ENCODE peak calls at places on chromosomes 11 and 22, in nine cellular contexts. One of them, this sample, is unnamed.

GRCh38 chr11:62857541-62857982 is 18.2 kb upstream of the WDR74 start:
- DNase-seq in dorsolateral prefrontal cortex: no peak
- DNase-seq in H9: no peak
- DNase-seq in spleen: no peak
- DNase-seq in HL-60: no peak
- DNase-seq in transverse colon: no peak
- DNase-seq in pancreas: no peak
- DNase-seq in SK-N-SH: no peak
- DNase-seq in colonic mucosa: peak; percentile 21
- DNase-seq in this sample: no peak

GRCh38 chr11:44349328-44349727 is 39.4 kb upstream of the ALX4 start:
- DNase-seq in dorsolateral prefrontal cortex: no peak
- DNase-seq in H9: no peak
- DNase-seq in spleen: no peak
- DNase-seq in HL-60: no peak
- DNase-seq in transverse colon: no peak
- DNase-seq in pancreas: no peak
- DNase-seq in SK-N-SH: no peak
- DNase-seq in colonic mucosa: no peak
- DNase-seq in this sample: no peak

GRCh38 chr11:12682730-12683500 is 8.7 kb downstream of the TEAD1 start:
- DNase-seq in dorsolateral prefrontal cortex: no peak
- DNase-seq in H9: no peak
- DNase-seq in spleen: no peak
- DNase-seq in HL-60: no peak
- DNase-seq in transverse colon: no peak
- DNase-seq in pancreas: no peak
- DNase-seq in SK-N-SH: no peak
- DNase-seq in colonic mucosa: no peak
- DNase-seq in this sample: no peak

GRCh38 chr11:63908631-63909491 is 8.1 kb downstream of the RCOR2 start:
- DNase-seq in dorsolateral prefrontal cortex: no peak
- DNase-seq in H9: no peak
- DNase-seq in spleen: no peak
- DNase-seq in HL-60: no peak
- DNase-seq in transverse colon: no peak
- DNase-seq in pancreas: no peak
- DNase-seq in SK-N-SH: no peak
- DNase-seq in colonic mucosa: no peak
- DNase-seq in this sample: no peak

GRCh38 chr11:119797137-119797611 is 68.2 kb upstream of the NECTIN1 start:
- DNase-seq in dorsolateral prefrontal cortex: no peak
- DNase-seq in H9: no peak
- DNase-seq in spleen: peak; percentile 45
- DNase-seq in HL-60: no peak
- DNase-seq in transverse colon: no peak
- DNase-seq in pancreas: peak; percentile 29
- DNase-seq in SK-N-SH: no peak
- DNase-seq in colonic mucosa: no peak
- DNase-seq in this sample: no peak

GRCh38 chr11:82871646-82872045 is 28.6 kb downstream of the PRCP start:
- DNase-seq in dorsolateral prefrontal cortex: no peak
- DNase-seq in H9: no peak
- DNase-seq in spleen: no peak
- DNase-seq in HL-60: no peak
- DNase-seq in transverse colon: no peak
- DNase-seq in pancreas: no peak
- DNase-seq in SK-N-SH: no peak
- DNase-seq in colonic mucosa: no peak
- DNase-seq in this sample: no peak

GRCh38 chr11:35654711-35655110 is 7.9 kb upstream of the TRIM44 start:
- DNase-seq in dorsolateral prefrontal cortex: no peak
- DNase-seq in H9: no peak
- DNase-seq in spleen: no peak
- DNase-seq in HL-60: no peak
- DNase-seq in transverse colon: no peak
- DNase-seq in pancreas: no peak
- DNase-seq in SK-N-SH: no peak
- DNase-seq in colonic mucosa: no peak
- DNase-seq in this sample: no peak

GRCh38 chr11:68855205-68855978 is 13.7 kb upstream of the CPT1A start:
- DNase-seq in dorsolateral prefrontal cortex: no peak
- DNase-seq in H9: peak; percentile 72
- DNase-seq in spleen: peak; percentile 90
- DNase-seq in HL-60: peak; percentile 72
- DNase-seq in transverse colon: peak; percentile 41
- DNase-seq in pancreas: peak; percentile 81
- DNase-seq in SK-N-SH: peak; percentile 75
- DNase-seq in colonic mucosa: peak; percentile 58
- DNase-seq in this sample: peak; percentile 34

GRCh38 chr22:44710474-44711235 is 8.7 kb downstream of the PRR5 start:
- DNase-seq in dorsolateral prefrontal cortex: no peak
- DNase-seq in H9: no peak
- DNase-seq in spleen: peak; percentile 80
- DNase-seq in HL-60: no peak
- DNase-seq in transverse colon: peak; percentile 82
- DNase-seq in pancreas: no peak
- DNase-seq in SK-N-SH: no peak
- DNase-seq in colonic mucosa: peak; percentile 92
- DNase-seq in this sample: peak; percentile 42

GRCh38 chr11:60396790-60397189 is 531 bp downstream of the MS4A14 start:
- DNase-seq in dorsolateral prefrontal cortex: no peak
- DNase-seq in H9: no peak
- DNase-seq in spleen: no peak
- DNase-seq in HL-60: peak; percentile 68
- DNase-seq in transverse colon: no peak
- DNase-seq in pancreas: no peak
- DNase-seq in SK-N-SH: no peak
- DNase-seq in colonic mucosa: no peak
- DNase-seq in this sample: peak; percentile 59

DNA sequence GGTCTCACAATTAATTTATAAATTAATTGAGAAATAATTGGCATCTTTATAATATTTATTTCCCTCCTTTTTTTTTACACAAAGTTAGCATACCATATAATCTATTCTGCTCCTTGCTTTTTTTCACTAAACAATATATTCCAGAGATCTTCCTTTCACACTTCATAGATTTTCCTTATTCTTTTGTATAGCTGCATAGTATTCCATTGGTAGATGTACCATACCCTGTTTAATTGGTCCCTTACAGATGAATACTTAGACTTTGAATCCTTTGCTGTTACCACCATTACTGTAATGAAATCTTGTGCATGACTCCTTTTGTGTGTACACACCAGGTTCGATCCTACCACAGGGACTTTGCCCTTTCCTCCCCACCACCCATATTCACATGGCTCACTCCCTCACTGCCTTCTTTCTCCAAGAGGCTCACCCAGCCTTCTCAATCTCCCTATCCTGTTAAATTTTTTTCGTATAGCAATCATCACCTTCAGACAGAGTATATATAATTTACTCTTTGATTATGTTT is 48.9 kb downstream of the RBX1 start:
- DNase-seq in dorsolateral prefrontal cortex: no peak
- DNase-seq in H9: no peak
- DNase-seq in spleen: no peak
- DNase-seq in HL-60: no peak
- DNase-seq in transverse colon: no peak
- DNase-seq in pancreas: no peak
- DNase-seq in SK-N-SH: no peak
- DNase-seq in colonic mucosa: no peak
- DNase-seq in this sample: no peak
- TF ChIP-seq CTCF in dorsolateral prefrontal cortex: no peak
- TF ChIP-seq CTCF in H9: no peak
- TF ChIP-seq CTCF in spleen: no peak
- TF ChIP-seq CTCF in HL-60: no peak
- TF ChIP-seq CTCF in transverse colon: no peak
- TF ChIP-seq CTCF in pancreas: no peak
- TF ChIP-seq CTCF in SK-N-SH: no peak
- TF ChIP-seq CTCF in colonic mucosa: no peak
- TF ChIP-seq CTCF in this sample: no peak

GRCh38 chr11:115481528-115481927 is 22.7 kb downstream of the CADM1 start:
- DNase-seq in dorsolateral prefrontal cortex: no peak
- DNase-seq in H9: no peak
- DNase-seq in spleen: no peak
- DNase-seq in HL-60: no peak
- DNase-seq in transverse colon: no peak
- DNase-seq in pancreas: no peak
- DNase-seq in SK-N-SH: no peak
- DNase-seq in colonic mucosa: no peak
- DNase-seq in this sample: no peak
- H3K27me3 ChIP-seq in dorsolateral prefrontal cortex: no peaks in the 10 kb centered on the region
- H3K27me3 ChIP-seq in H9: peaks cover 2% of the 10 kb centered on the region
- H3K27me3 ChIP-seq in spleen: no peaks in the 10 kb centered on the region
- H3K27me3 ChIP-seq in HL-60: peaks cover 9% of the 10 kb centered on the region
- H3K27me3 ChIP-seq in transverse colon: peaks cover 7% of the 10 kb centered on the region
- H3K27me3 ChIP-seq in pancreas: no peaks in the 10 kb centered on the region
- H3K27me3 ChIP-seq in SK-N-SH: no peaks in the 10 kb centered on the region
- H3K27me3 ChIP-seq in colonic mucosa: no peaks in the 10 kb centered on the region
- H3K27me3 ChIP-seq in this sample: no peaks in the 10 kb centered on the region

GRCh38 chr11:58188770-58189169 is at the start of gene OR9Q2:
- DNase-seq in dorsolateral prefrontal cortex: no peak
- DNase-seq in H9: no peak
- DNase-seq in spleen: no peak
- DNase-seq in HL-60: no peak
- DNase-seq in transverse colon: no peak
- DNase-seq in pancreas: no peak
- DNase-seq in SK-N-SH: no peak
- DNase-seq in colonic mucosa: no peak
- DNase-seq in this sample: no peak
- TF ChIP-seq CTCF in dorsolateral prefrontal cortex: no peak
- TF ChIP-seq CTCF in H9: no peak
- TF ChIP-seq CTCF in spleen: no peak
- TF ChIP-seq CTCF in HL-60: no peak
- TF ChIP-seq CTCF in transverse colon: no peak
- TF ChIP-seq CTCF in pancreas: no peak
- TF ChIP-seq CTCF in SK-N-SH: no peak
- TF ChIP-seq CTCF in colonic mucosa: no peak
- TF ChIP-seq CTCF in this sample: no peak

GRCh38 chr22:27850000-27850465 is 48.5 kb upstream of the MN1 start:
- DNase-seq in dorsolateral prefrontal cortex: no peak
- DNase-seq in H9: no peak
- DNase-seq in spleen: no peak
- DNase-seq in HL-60: no peak
- DNase-seq in transverse colon: no peak
- DNase-seq in pancreas: no peak
- DNase-seq in SK-N-SH: no peak
- DNase-seq in colonic mucosa: no peak
- DNase-seq in this sample: no peak
- H3K27me3 ChIP-seq in dorsolateral prefrontal cortex: no peaks in the 10 kb centered on the region
- H3K27me3 ChIP-seq in H9: no peaks in the 10 kb centered on the region
- H3K27me3 ChIP-seq in spleen: no peaks in the 10 kb centered on the region
- H3K27me3 ChIP-seq in HL-60: no peaks in the 10 kb centered on the region
- H3K27me3 ChIP-seq in transverse colon: no peaks in the 10 kb centered on the region
- H3K27me3 ChIP-seq in pancreas: no peaks in the 10 kb centered on the region
- H3K27me3 ChIP-seq in SK-N-SH: no peaks in the 10 kb centered on the region
- H3K27me3 ChIP-seq in colonic mucosa: no peaks in the 10 kb centered on the region
- H3K27me3 ChIP-seq in this sample: no peaks in the 10 kb centered on the region